ENCODE peak calls at places on chromosomes 13 and 19, in four cellular contexts. One of them, this sample, is unnamed.

GRCh38 chr13:108120332-108120731 is 95.0 kb downstream of the LIG4 start:
- DNase-seq in IMR-90: no peak
- DNase-seq in fibroblast of lung: no peak
- DNase-seq in HepG2: no peak
- DNase-seq in this sample: no peak

GRCh38 chr13:20351279-20352022 is 119.3 kb upstream of the GJB6 start:
- DNase-seq in IMR-90: peak; percentile 75
- DNase-seq in HepG2: no peak
- DNase-seq in fibroblast of lung: peak; percentile 96
- DNase-seq in this sample: no peak

GRCh38 chr13:32191452-32191998 is 123.6 kb downstream of the ZAR1L start:
- DNase-seq in HepG2: no peak
- DNase-seq in fibroblast of lung: no peak
- DNase-seq in IMR-90: no peak
- DNase-seq in this sample: no peak

GRCh38 chr13:35838356-35838755 is 292.8 kb downstream of the DCLK1 start:
- DNase-seq in IMR-90: peak; percentile 85
- DNase-seq in fibroblast of lung: peak; percentile 96
- DNase-seq in HepG2: no peak
- DNase-seq in this sample: no peak

GRCh38 chr19:3274245-3275067 is 50.0 kb downstream of the CELF5 start:
- DNase-seq in fibroblast of lung: no peak
- DNase-seq in HepG2: no peak
- DNase-seq in IMR-90: no peak
- DNase-seq in this sample: no peak

GRCh38 chr19:7176792-7177191 is 107.3 kb downstream of the ZNF557 start:
- DNase-seq in fibroblast of lung: no peak
- DNase-seq in IMR-90: no peak
- DNase-seq in HepG2: no peak
- DNase-seq in this sample: no peak

GRCh38 chr13:99686157-99686572 is 184.9 kb downstream of the TM9SF2 start:
- DNase-seq in fibroblast of lung: peak; percentile 46
- DNase-seq in HepG2: peak; percentile 58
- DNase-seq in IMR-90: peak; percentile 4
- DNase-seq in this sample: peak; percentile 69

GRCh38 chr13:77349365-77349764 is 22.5 kb upstream of the MYCBP2 start:
- DNase-seq in fibroblast of lung: no peak
- DNase-seq in HepG2: no peak
- DNase-seq in IMR-90: no peak
- DNase-seq in this sample: no peak

GRCh38 chr19:46648961-46649960 is 11.7 kb downstream of the DACT3 start:
- DNase-seq in HepG2: no peak
- DNase-seq in fibroblast of lung: no peak
- DNase-seq in IMR-90: no peak
- DNase-seq in this sample: no peak

GRCh38 chr19:44582581-44583265 is 30.6 kb upstream of the IGSF23 start:
- DNase-seq in HepG2: no peak
- DNase-seq in IMR-90: no peak
- DNase-seq in fibroblast of lung: no peak
- DNase-seq in this sample: no peak

GRCh38 chr13:30850204-30850866 is 55.7 kb upstream of the MEDAG start:
- DNase-seq in IMR-90: no peak
- DNase-seq in fibroblast of lung: peak; percentile 54
- DNase-seq in HepG2: no peak
- DNase-seq in this sample: no peak

GRCh38 chr13:111900390-111901180 is 166.4 kb upstream of the SOX1 start:
- DNase-seq in IMR-90: no peak
- DNase-seq in fibroblast of lung: no peak
- DNase-seq in HepG2: no peak
- DNase-seq in this sample: no peak

GRCh38 chr13:29905845-29906244 is 55.4 kb upstream of the UBL3 start:
- DNase-seq in IMR-90: peak; percentile 56
- DNase-seq in fibroblast of lung: peak; percentile 68
- DNase-seq in HepG2: peak; percentile 24
- DNase-seq in this sample: peak; percentile 56

GRCh38 chr13:97301382-97302095 is 79.4 kb downstream of the MBNL2 start:
- DNase-seq in fibroblast of lung: no peak
- DNase-seq in HepG2: no peak
- DNase-seq in IMR-90: no peak
- DNase-seq in this sample: no peak

GRCh38 chr13:29556742-29557141 is 38.7 kb downstream of the SLC7A1 start:
- DNase-seq in fibroblast of lung: peak; percentile 55
- DNase-seq in HepG2: no peak
- DNase-seq in IMR-90: no peak
- DNase-seq in this sample: no peak

GRCh38 chr19:56538761-56539263 is at the start of gene ZFP28:
- DNase-seq in IMR-90: no peak
- DNase-seq in fibroblast of lung: no peak
- DNase-seq in HepG2: no peak
- DNase-seq in this sample: peak; percentile 86

GRCh38 chr19:33052352-33052972 is 12.2 kb downstream of the RHPN2 start:
- DNase-seq in fibroblast of lung: peak; percentile 27
- DNase-seq in HepG2: peak; percentile 60
- DNase-seq in IMR-90: peak; percentile 54
- DNase-seq in this sample: peak; percentile 55

GRCh38 chr19:33795370-33796163 is 1.1 kb upstream of the KCTD15 start:
- DNase-seq in IMR-90: peak; percentile 75
- DNase-seq in HepG2: peak; percentile 66
- DNase-seq in fibroblast of lung: peak; percentile 85
- DNase-seq in this sample: peak; percentile 83

GRCh38 chr13:24683833-24684599 is 3.8 kb downstream of the ATP12A start:
- DNase-seq in fibroblast of lung: no peak
- DNase-seq in HepG2: peak; percentile 43
- DNase-seq in IMR-90: peak; percentile 23
- DNase-seq in this sample: peak; percentile 58

GRCh38 chr13:107421028-107421427 is 794.3 kb downstream of the LIG4 start:
- DNase-seq in IMR-90: peak; percentile 75
- DNase-seq in fibroblast of lung: peak; percentile 71
- DNase-seq in HepG2: no peak
- DNase-seq in this sample: no peak

GRCh38 chr13:42333613-42334328 is 61.8 kb downstream of the AKAP11 start:
- DNase-seq in IMR-90: peak; percentile 22
- DNase-seq in HepG2: peak; percentile 16
- DNase-seq in fibroblast of lung: peak; percentile 13
- DNase-seq in this sample: no peak

GRCh38 chr19:51024924-51025323 is 1.5 kb downstream of the KLK11 start:
- DNase-seq in HepG2: no peak
- DNase-seq in IMR-90: no peak
- DNase-seq in fibroblast of lung: no peak
- DNase-seq in this sample: no peak

GRCh38 chr13:114050536-114051450 is 76.9 kb upstream of the C13orf46 start:
- DNase-seq in IMR-90: no peak
- DNase-seq in fibroblast of lung: no peak
- DNase-seq in HepG2: no peak
- DNase-seq in this sample: peak; percentile 49

GRCh38 chr19:2138061-2138728 is 13.2 kb downstream of the AP3D1 start:
- DNase-seq in IMR-90: no peak
- DNase-seq in fibroblast of lung: no peak
- DNase-seq in HepG2: no peak
- DNase-seq in this sample: no peak

GRCh38 chr19:10553087-10553667 is 9.5 kb downstream of the ATG4D start:
- DNase-seq in fibroblast of lung: no peak
- DNase-seq in HepG2: no peak
- DNase-seq in IMR-90: no peak
- DNase-seq in this sample: peak; percentile 61

GRCh38 chr13:114279146-114279545 is 2.3 kb upstream of the UPF3A start:
- DNase-seq in HepG2: no peak
- DNase-seq in IMR-90: no peak
- DNase-seq in fibroblast of lung: no peak
- DNase-seq in this sample: no peak

GRCh38 chr13:33283195-33283910 is 2.2 kb downstream of the STARD13 start:
- DNase-seq in HepG2: no peak
- DNase-seq in IMR-90: no peak
- DNase-seq in fibroblast of lung: no peak
- DNase-seq in this sample: no peak

GRCh38 chr13:113783966-113784644 is 25.1 kb downstream of the TMEM255B start:
- DNase-seq in fibroblast of lung: no peak
- DNase-seq in IMR-90: no peak
- DNase-seq in HepG2: no peak
- DNase-seq in this sample: no peak

GRCh38 chr19:33039108-33039599 is 25.5 kb downstream of the RHPN2 start:
- DNase-seq in fibroblast of lung: no peak
- DNase-seq in HepG2: peak; percentile 76
- DNase-seq in IMR-90: no peak
- DNase-seq in this sample: no peak

GRCh38 chr13:60165391-60166099 is 1.8 kb upstream of the DIAPH3 start:
- DNase-seq in IMR-90: peak; percentile 75
- DNase-seq in HepG2: no peak
- DNase-seq in fibroblast of lung: peak; percentile 58
- DNase-seq in this sample: no peak

GRCh38 chr19:28574212-28574611 is 638.7 kb downstream of the UQCRFS1 start:
- DNase-seq in HepG2: no peak
- DNase-seq in IMR-90: no peak
- DNase-seq in fibroblast of lung: no peak
- DNase-seq in this sample: no peak

GRCh38 chr19:8678244-8678807 is 20.3 kb downstream of the ACTL9 start:
- DNase-seq in HepG2: no peak
- DNase-seq in IMR-90: no peak
- DNase-seq in fibroblast of lung: no peak
- DNase-seq in this sample: no peak

GRCh38 chr13:73803997-73804396 is 330.2 kb downstream of the KLF12 start:
- DNase-seq in fibroblast of lung: peak; percentile 66
- DNase-seq in HepG2: no peak
- DNase-seq in IMR-90: peak; percentile 74
- DNase-seq in this sample: no peak

GRCh38 chr19:14113762-14114414 is 3.7 kb downstream of the PRKACA start:
- DNase-seq in HepG2: no peak
- DNase-seq in fibroblast of lung: no peak
- DNase-seq in IMR-90: no peak
- DNase-seq in this sample: peak; percentile 73

GRCh38 chr13:50714886-50715285 is 128.6 kb downstream of the DLEU7 start:
- DNase-seq in IMR-90: no peak
- DNase-seq in fibroblast of lung: no peak
- DNase-seq in HepG2: no peak
- DNase-seq in this sample: no peak

GRCh38 chr13:62626771-62627170 is 1211.1 kb upstream of the PCDH20 start:
- DNase-seq in fibroblast of lung: no peak
- DNase-seq in HepG2: peak; percentile 0
- DNase-seq in IMR-90: no peak
- DNase-seq in this sample: no peak

GRCh38 chr19:1315470-1316166 is 29.9 kb downstream of the EFNA2 start:
- DNase-seq in HepG2: no peak
- DNase-seq in IMR-90: peak; percentile 25
- DNase-seq in fibroblast of lung: peak; percentile 50
- DNase-seq in this sample: peak; percentile 72

GRCh38 chr13:70347947-70348620 is 239.8 kb upstream of the KLHL1 start:
- DNase-seq in fibroblast of lung: no peak
- DNase-seq in HepG2: no peak
- DNase-seq in IMR-90: no peak
- DNase-seq in this sample: no peak

GRCh38 chr13:19888799-19889198 is 25.4 kb upstream of the ZMYM5 start:
- DNase-seq in IMR-90: peak; percentile 38
- DNase-seq in HepG2: no peak
- DNase-seq in fibroblast of lung: peak; percentile 12
- DNase-seq in this sample: no peak

DNA sequence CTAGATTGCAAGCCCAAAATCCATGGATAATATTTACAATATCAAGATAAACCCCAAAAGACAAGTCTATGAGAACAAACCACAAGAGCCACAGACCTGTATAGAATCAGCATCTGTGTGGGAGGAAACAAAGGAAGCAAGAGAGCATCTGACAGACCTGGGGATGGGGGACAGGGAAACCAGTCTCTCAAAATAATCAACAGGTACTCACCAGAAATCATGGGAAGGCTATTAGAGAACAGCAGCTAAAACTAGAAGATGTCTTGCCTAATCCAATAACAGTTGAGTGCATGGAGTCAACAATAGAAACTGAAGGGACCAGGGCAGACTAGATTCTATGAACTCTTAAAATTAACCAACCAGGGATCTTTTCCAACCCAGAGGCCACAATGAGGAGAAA is 8.7 kb downstream of the SLC6A16 start:
- DNase-seq in HepG2: no peak
- DNase-seq in IMR-90: no peak
- DNase-seq in fibroblast of lung: no peak
- DNase-seq in this sample: no peak
- H3K36me3 ChIP-seq in HepG2: no peaks in the 10 kb centered on the region
- H3K36me3 ChIP-seq in IMR-90: peaks cover 4% of the 10 kb centered on the region
- H3K36me3 ChIP-seq in fibroblast of lung: no peaks in the 10 kb centered on the region
- H3K36me3 ChIP-seq in this sample: no peaks in the 10 kb centered on the region

GRCh38 chr19:16088351-16088984 is 12.2 kb downstream of the TPM4 start:
- DNase-seq in HepG2: no peak
- DNase-seq in IMR-90: no peak
- DNase-seq in fibroblast of lung: peak; percentile 69
- DNase-seq in this sample: no peak
- H3K36me3 ChIP-seq in HepG2: peaks cover 20% of the 10 kb centered on the region
- H3K36me3 ChIP-seq in IMR-90: peaks cover 94% of the 10 kb centered on the region
- H3K36me3 ChIP-seq in fibroblast of lung: peaks cover 44% of the 10 kb centered on the region
- H3K36me3 ChIP-seq in this sample: no peaks in the 10 kb centered on the region

GRCh38 chr13:41259875-41260501 is 3.4 kb downstream of the MTRF1 start:
- DNase-seq in IMR-90: no peak
- DNase-seq in HepG2: peak; percentile 70
- DNase-seq in fibroblast of lung: no peak
- DNase-seq in this sample: no peak

GRCh38 chr13:41250993-41251392 is 12.4 kb downstream of the MTRF1 start:
- DNase-seq in HepG2: no peak
- DNase-seq in fibroblast of lung: no peak
- DNase-seq in IMR-90: no peak
- DNase-seq in this sample: no peak

GRCh38 chr13:41257535-41257934 is 5.8 kb downstream of the MTRF1 start:
- DNase-seq in IMR-90: no peak
- DNase-seq in fibroblast of lung: no peak
- DNase-seq in HepG2: peak; percentile 10
- DNase-seq in this sample: no peak

GRCh38 chr13:41254902-41255301 is 8.5 kb downstream of the MTRF1 start:
- DNase-seq in IMR-90: no peak
- DNase-seq in fibroblast of lung: no peak
- DNase-seq in HepG2: no peak
- DNase-seq in this sample: no peak
- H3K36me3 ChIP-seq in IMR-90: peaks cover 10% of the 10 kb centered on the region
- H3K36me3 ChIP-seq in fibroblast of lung: no peaks in the 10 kb centered on the region
- H3K36me3 ChIP-seq in HepG2: peaks cover 1% of the 10 kb centered on the region
- H3K36me3 ChIP-seq in this sample: no peaks in the 10 kb centered on the region

GRCh38 chr19:16850133-16850532 is 20.9 kb downstream of the SIN3B start:
- DNase-seq in fibroblast of lung: peak; percentile 60
- DNase-seq in HepG2: no peak
- DNase-seq in IMR-90: peak; percentile 80
- DNase-seq in this sample: no peak
- H3K36me3 ChIP-seq in fibroblast of lung: peaks cover 27% of the 10 kb centered on the region
- H3K36me3 ChIP-seq in HepG2: peaks cover 27% of the 10 kb centered on the region
- H3K36me3 ChIP-seq in IMR-90: peaks cover 71% of the 10 kb centered on the region
- H3K36me3 ChIP-seq in this sample: peaks cover 5% of the 10 kb centered on the region

GRCh38 chr19:5055457-5055776 is 86.5 kb downstream of the KDM4B start:
- DNase-seq in HepG2: no peak
- DNase-seq in IMR-90: no peak
- DNase-seq in fibroblast of lung: no peak
- DNase-seq in this sample: no peak
- H3K36me3 ChIP-seq in HepG2: peaks cover 11% of the 10 kb centered on the region
- H3K36me3 ChIP-seq in IMR-90: peaks cover 39% of the 10 kb centered on the region
- H3K36me3 ChIP-seq in fibroblast of lung: peaks cover 3% of the 10 kb centered on the region
- H3K36me3 ChIP-seq in this sample: no peaks in the 10 kb centered on the region